ENCODE peak calls at places on chromosomes 16 and 17, in six cellular contexts. R is OCI-LY7, T is A549, N is gastrocnemius medialis, C is prostate gland, B is esophagus muscularis mucosa. S is an unnamed sample. For H3K4me1, the result is how much of the 10 kb centered on the place peaks cover.

GRCh38 chr17:6567528-6568185 is 11.3 kb upstream of the PITPNM3 start:
- DNase-seq in R (no peak), T (no peak), N (no peak), C (peak), B (no peak), S (no peak)

GRCh38 chr16:53743149-53743566 is 39.2 kb downstream of the FTO start:
- DNase-seq in R (peak), T (no peak), N (no peak), C (no peak), B (no peak), S (no peak)

GRCh38 chr16:78434401-78434800 is 334.9 kb downstream of the WWOX start:
- DNase-seq in R (no peak), T (no peak), N (no peak), C (no peak), B (peak), S (no peak)

GRCh38 chr16:29192329-29193247 is 207.7 kb downstream of the LAT start:
- DNase-seq in R (peak), T (no peak), N (no peak), C (no peak), B (no peak), S (peak)

GRCh38 chr17:63533433-63534077 is 10.4 kb downstream of the KCNH6 start:
- DNase-seq in R (no peak), T (no peak), N (no peak), C (no peak), B (no peak), S (no peak)

GRCh38 chr17:78748730-78749317 is 33.2 kb downstream of the CYTH1 start:
- DNase-seq in R (peak), T (no peak), N (peak), C (peak), B (no peak), S (peak)

GRCh38 chr17:72931163-72931562 is 161.3 kb downstream of the SLC39A11 start:
- DNase-seq in R (peak), T (no peak), N (no peak), C (no peak), B (no peak), S (no peak)

GRCh38 chr16:79563919-79564318 is 36.6 kb downstream of the MAF start:
- DNase-seq in R (no peak), T (no peak), N (no peak), C (no peak), B (no peak), S (peak)

GRCh38 chr17:21285164-21286065 is 904 bp downstream of the MAP2K3 start:
- DNase-seq in R (peak), T (no peak), N (peak), C (no peak), B (no peak), S (no peak)

GRCh38 chr16:54458923-54459322 is 172.3 kb upstream of the IRX3 start:
- DNase-seq in R (no peak), T (no peak), N (no peak), C (no peak), B (no peak), S (no peak)

GRCh38 chr17:72390675-72391501 is 270.1 kb downstream of the SOX9 start:
- DNase-seq in R (no peak), T (no peak), N (no peak), C (no peak), B (no peak), S (no peak)

GRCh38 chr17:46772879-46773620 is 45.4 kb downstream of the WNT3 start:
- DNase-seq in R (peak), T (no peak), N (no peak), C (no peak), B (no peak), S (no peak)

GRCh38 chr16:57689772-57690558 is 4.6 kb upstream of the DRC7 start:
- DNase-seq in R (peak), T (no peak), N (no peak), C (no peak), B (no peak), S (no peak)

GRCh38 chr17:34703533-34703932 is 124.2 kb downstream of the TMEM132E start:
- DNase-seq in R (peak), T (no peak), N (no peak), C (no peak), B (no peak), S (no peak)

GRCh38 chr17:61766520-61766919 is 96.8 kb downstream of the BRIP1 start:
- DNase-seq in R (no peak), T (no peak), N (no peak), C (no peak), B (no peak), S (no peak)

GRCh38 chr16:68884867-68885266 is 41.5 kb downstream of the TANGO6 start:
- DNase-seq in R (no peak), T (no peak), N (no peak), C (no peak), B (no peak), S (no peak)

GRCh38 chr16:28537964-28538732 is 626 bp downstream of the NUPR1 start:
- DNase-seq in R (no peak), T (no peak), N (no peak), C (no peak), B (no peak), S (no peak)

GRCh38 chr16:77223184-77223583 is 24.0 kb downstream of the SYCE1L start:
- DNase-seq in R (peak), T (no peak), N (no peak), C (no peak), B (no peak), S (peak)

GRCh38 chr17:54172654-54173316 is 350.1 kb downstream of the KIF2B start:
- DNase-seq in R (peak), T (peak), N (no peak), C (no peak), B (no peak), S (no peak)

GRCh38 chr16:21659124-21659523 is 4.6 kb upstream of the OTOA start:
- DNase-seq in R (no peak), T (no peak), N (no peak), C (no peak), B (no peak), S (no peak)

GRCh38 chr16:67713647-67714273 is 5.4 kb downstream of the GFOD2 start:
- DNase-seq in R (no peak), T (no peak), N (no peak), C (no peak), B (no peak), S (no peak)

GRCh38 chr17:35764123-35764991 is 3.7 kb downstream of the C17orf50 start:
- DNase-seq in R (peak), T (peak), N (peak), C (peak), B (peak), S (peak)

GRCh38 chr17:17648762-17649161 is 32.5 kb upstream of the RAI1 start:
- DNase-seq in R (no peak), T (no peak), N (no peak), C (no peak), B (no peak), S (no peak)

GRCh38 chr16:68480084-68480995 is 32.0 kb upstream of the SMPD3 start:
- DNase-seq in R (no peak), T (no peak), N (no peak), C (no peak), B (no peak), S (no peak)

GRCh38 chr16:69406780-69407331 is 17.6 kb upstream of the CYB5B start:
- DNase-seq in R (peak), T (peak), N (no peak), C (no peak), B (no peak), S (no peak)

GRCh38 chr16:20359997-20360396 is 7.5 kb upstream of the UMOD start:
- DNase-seq in R (no peak), T (no peak), N (no peak), C (no peak), B (no peak), S (no peak)

GRCh38 chr17:5785343-5785742 is 201.0 kb upstream of the NLRP1 start:
- DNase-seq in R (peak), T (no peak), N (no peak), C (no peak), B (no peak), S (no peak)

GRCh38 chr16:19166500-19166899 is 1.5 kb upstream of the SYT17 start:
- DNase-seq in R (no peak), T (no peak), N (no peak), C (no peak), B (no peak), S (no peak)

GRCh38 chr16:84847554-84848415 is 28.0 kb downstream of the CRISPLD2 start:
- DNase-seq in R (no peak), T (no peak), N (no peak), C (no peak), B (no peak), S (no peak)

GRCh38 chr16:89026121-89026612 is 49.2 kb upstream of the CBFA2T3 start:
- DNase-seq in R (peak), T (no peak), N (no peak), C (no peak), B (no peak), S (no peak)

GRCh38 chr17:48636177-48637018 is 10.2 kb upstream of the HOXB9 start:
- DNase-seq in R (peak), T (peak), N (no peak), C (no peak), B (no peak), S (no peak)

GRCh38 chr16:80623376-80623775 is 82.6 kb downstream of the DYNLRB2 start:
- DNase-seq in R (no peak), T (no peak), N (no peak), C (no peak), B (peak), S (no peak)

GRCh38 chr16:80627108-80627507 is 86.3 kb downstream of the DYNLRB2 start:
- DNase-seq in R (no peak), T (no peak), N (no peak), C (no peak), B (no peak), S (no peak)

GRCh38 chr16:80631581-80631980 is 90.8 kb downstream of the DYNLRB2 start:
- DNase-seq in R (no peak), T (no peak), N (no peak), C (no peak), B (peak), S (no peak)

DNA sequence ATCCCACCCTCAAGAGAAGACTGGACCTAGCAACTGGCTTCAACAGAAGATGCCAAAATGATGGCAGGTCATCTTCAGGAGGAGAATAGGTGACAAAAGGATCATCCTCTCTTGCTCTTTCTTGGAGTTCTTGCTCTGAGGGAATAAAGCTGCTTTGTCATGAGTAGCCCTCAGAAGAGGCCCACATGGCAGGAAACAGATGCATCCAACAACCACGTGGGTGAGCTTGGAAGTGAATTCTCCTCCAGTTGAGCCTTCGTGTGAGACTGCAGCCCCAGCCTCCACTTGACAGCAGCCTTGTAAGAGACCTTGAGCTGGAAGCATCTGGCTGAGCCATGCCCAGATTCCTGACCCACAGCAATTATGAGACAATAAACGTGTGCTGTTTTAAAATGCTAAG is 87.5 kb downstream of the DYNLRB2 start:
- DNase-seq in R (no peak), T (no peak), N (no peak), C (no peak), B (peak), S (no peak)
- TF ChIP-seq CTCF in R (no peak), T (no peak), N (no peak), C (no peak), B (no peak), S (no peak)

GRCh38 chr16:1145383-1146100 is 7.4 kb upstream of the CACNA1H start:
- DNase-seq in R (no peak), T (no peak), N (no peak), C (no peak), B (no peak), S (no peak)
- H3K4me1 ChIP-seq in R (under half), T (under half), N (under half), C (under half), B (under half), S (under half)

GRCh38 chr17:81556175-81556691 is 4.1 kb upstream of the FAAP100 start:
- DNase-seq in R (no peak), T (no peak), N (peak), C (no peak), B (no peak), S (no peak)

GRCh38 chr17:81558941-81559806 is 7.0 kb upstream of the FAAP100 start:
- DNase-seq in R (no peak), T (peak), N (no peak), C (no peak), B (no peak), S (no peak)

GRCh38 chr17:81558115-81558468 is 5.9 kb upstream of the FAAP100 start:
- DNase-seq in R (no peak), T (no peak), N (no peak), C (no peak), B (no peak), S (no peak)

GRCh38 chr17:81557276-81558114 is 5.3 kb upstream of the FAAP100 start:
- DNase-seq in R (no peak), T (no peak), N (peak), C (no peak), B (no peak), S (no peak)

DNA sequence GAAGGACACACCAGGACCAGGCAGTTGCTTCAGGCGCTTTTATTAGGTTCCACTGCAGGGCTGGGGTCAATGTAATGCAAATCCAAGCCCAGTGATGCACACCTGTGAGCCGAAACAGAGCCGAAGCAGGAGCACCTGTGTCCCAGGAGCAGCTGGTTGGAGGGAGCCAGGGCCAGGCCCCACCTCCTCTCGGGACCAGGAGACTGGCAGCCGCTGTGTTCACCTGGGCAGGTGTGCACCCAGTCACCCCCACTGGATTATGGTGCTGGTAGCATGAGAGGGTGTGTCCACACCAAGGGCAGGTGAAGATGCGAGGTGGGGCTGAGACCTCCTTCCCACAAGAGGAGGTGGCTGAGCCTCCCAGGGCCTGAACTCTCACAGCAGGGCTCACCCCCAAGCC is 4.7 kb upstream of the FAAP100 start:
- DNase-seq in R (no peak), T (no peak), N (no peak), C (no peak), B (no peak), S (no peak)
- TF ChIP-seq CTCF in R (no peak), T (no peak), N (no peak), C (no peak), B (no peak), S (no peak)

GRCh38 chr17:76277300-76278267 is 12.4 kb downstream of the UBALD2 start:
- DNase-seq in R (no peak), T (no peak), N (no peak), C (no peak), B (no peak), S (no peak)
- H3K4me1 ChIP-seq in R (under half), T (under half), N (under half), C (under half), B (under half), S (under half)

S was measured in right atrium auricular region.